ENCODE peak calls at places on chromosome 3, in six cellular contexts. One of them, this sample, is unnamed.

GRCh38 chr3:113495035-113495434 is 19.9 kb downstream of the SPICE1 start:
- DNase-seq in cardiac muscle cell: peak
- DNase-seq in fibroblast of lung: peak
- DNase-seq in lung: no peak
- DNase-seq in caudate nucleus: no peak
- DNase-seq in CD4-positive, CD25-positive, alpha-beta regulatory T cell: peak
- DNase-seq in this sample: no peak

GRCh38 chr3:62562017-62562416 is 188.7 kb upstream of the FEZF2 start:
- DNase-seq in fibroblast of lung: peak
- DNase-seq in CD4-positive, CD25-positive, alpha-beta regulatory T cell: no peak
- DNase-seq in cardiac muscle cell: no peak
- DNase-seq in lung: no peak
- DNase-seq in caudate nucleus: no peak
- DNase-seq in this sample: no peak

GRCh38 chr3:161549251-161549650 is 52.6 kb downstream of the OTOL1 start:
- DNase-seq in cardiac muscle cell: no peak
- DNase-seq in lung: no peak
- DNase-seq in CD4-positive, CD25-positive, alpha-beta regulatory T cell: no peak
- DNase-seq in caudate nucleus: no peak
- DNase-seq in fibroblast of lung: no peak
- DNase-seq in this sample: no peak

GRCh38 chr3:134463676-134464611 is 21.8 kb downstream of the ANAPC13 start:
- DNase-seq in cardiac muscle cell: no peak
- DNase-seq in lung: peak
- DNase-seq in fibroblast of lung: peak
- DNase-seq in CD4-positive, CD25-positive, alpha-beta regulatory T cell: no peak
- DNase-seq in caudate nucleus: peak
- DNase-seq in this sample: no peak

GRCh38 chr3:60294181-60294580 is 957.1 kb downstream of the FHIT start:
- DNase-seq in lung: no peak
- DNase-seq in fibroblast of lung: peak
- DNase-seq in CD4-positive, CD25-positive, alpha-beta regulatory T cell: no peak
- DNase-seq in cardiac muscle cell: no peak
- DNase-seq in caudate nucleus: no peak
- DNase-seq in this sample: no peak

GRCh38 chr3:42412526-42413155 is 2.2 kb upstream of the LYZL4 start:
- DNase-seq in fibroblast of lung: no peak
- DNase-seq in CD4-positive, CD25-positive, alpha-beta regulatory T cell: no peak
- DNase-seq in lung: no peak
- DNase-seq in cardiac muscle cell: no peak
- DNase-seq in caudate nucleus: no peak
- DNase-seq in this sample: no peak

GRCh38 chr3:28824316-28824715 is 456.6 kb upstream of the RBMS3 start:
- DNase-seq in cardiac muscle cell: no peak
- DNase-seq in fibroblast of lung: no peak
- DNase-seq in caudate nucleus: no peak
- DNase-seq in CD4-positive, CD25-positive, alpha-beta regulatory T cell: no peak
- DNase-seq in lung: no peak
- DNase-seq in this sample: no peak

GRCh38 chr3:171777608-171777995 is 32.7 kb downstream of the PLD1 start:
- DNase-seq in lung: no peak
- DNase-seq in CD4-positive, CD25-positive, alpha-beta regulatory T cell: no peak
- DNase-seq in cardiac muscle cell: no peak
- DNase-seq in fibroblast of lung: no peak
- DNase-seq in caudate nucleus: no peak
- DNase-seq in this sample: no peak

GRCh38 chr3:128448491-128448890 is 18.2 kb downstream of the DNAJB8 start:
- DNase-seq in fibroblast of lung: no peak
- DNase-seq in caudate nucleus: no peak
- DNase-seq in cardiac muscle cell: no peak
- DNase-seq in CD4-positive, CD25-positive, alpha-beta regulatory T cell: peak
- DNase-seq in lung: no peak
- DNase-seq in this sample: no peak

GRCh38 chr3:77606372-77606771 is 566.5 kb downstream of the ROBO2 start:
- DNase-seq in CD4-positive, CD25-positive, alpha-beta regulatory T cell: no peak
- DNase-seq in fibroblast of lung: no peak
- DNase-seq in caudate nucleus: no peak
- DNase-seq in lung: no peak
- DNase-seq in cardiac muscle cell: no peak
- DNase-seq in this sample: no peak

GRCh38 chr3:189838291-189838690 is 207.1 kb downstream of the TP63 start:
- DNase-seq in fibroblast of lung: no peak
- DNase-seq in lung: no peak
- DNase-seq in caudate nucleus: no peak
- DNase-seq in cardiac muscle cell: no peak
- DNase-seq in CD4-positive, CD25-positive, alpha-beta regulatory T cell: no peak
- DNase-seq in this sample: no peak

GRCh38 chr3:189845069-189845468 is 213.9 kb downstream of the TP63 start:
- DNase-seq in lung: no peak
- DNase-seq in cardiac muscle cell: no peak
- DNase-seq in fibroblast of lung: no peak
- DNase-seq in caudate nucleus: no peak
- DNase-seq in CD4-positive, CD25-positive, alpha-beta regulatory T cell: no peak
- DNase-seq in this sample: no peak

GRCh38 chr3:189842681-189843602 is 211.8 kb downstream of the TP63 start:
- DNase-seq in CD4-positive, CD25-positive, alpha-beta regulatory T cell: no peak
- DNase-seq in lung: no peak
- DNase-seq in caudate nucleus: no peak
- DNase-seq in fibroblast of lung: no peak
- DNase-seq in cardiac muscle cell: no peak
- DNase-seq in this sample: no peak

GRCh38 chr3:189839576-189839975 is 208.4 kb downstream of the TP63 start:
- DNase-seq in fibroblast of lung: peak
- DNase-seq in lung: no peak
- DNase-seq in caudate nucleus: no peak
- DNase-seq in CD4-positive, CD25-positive, alpha-beta regulatory T cell: no peak
- DNase-seq in cardiac muscle cell: no peak
- DNase-seq in this sample: no peak

GRCh38 chr3:189841474-189842205 is 210.5 kb downstream of the TP63 start:
- DNase-seq in caudate nucleus: no peak
- DNase-seq in cardiac muscle cell: no peak
- DNase-seq in fibroblast of lung: peak
- DNase-seq in CD4-positive, CD25-positive, alpha-beta regulatory T cell: no peak
- DNase-seq in lung: no peak
- DNase-seq in this sample: no peak
- H3K27ac ChIP-seq in caudate nucleus: no peak
- H3K27ac ChIP-seq in cardiac muscle cell: no peak
- H3K27ac ChIP-seq in fibroblast of lung: no peak
- H3K27ac ChIP-seq in CD4-positive, CD25-positive, alpha-beta regulatory T cell: no peak
- H3K27ac ChIP-seq in lung: no peak
- H3K27ac ChIP-seq in this sample: no peak

GRCh38 chr3:50672656-50673055 is 2.1 kb upstream of the DOCK3 start:
- DNase-seq in CD4-positive, CD25-positive, alpha-beta regulatory T cell: no peak
- DNase-seq in lung: no peak
- DNase-seq in fibroblast of lung: no peak
- DNase-seq in cardiac muscle cell: no peak
- DNase-seq in caudate nucleus: no peak
- DNase-seq in this sample: no peak
- H3K27ac ChIP-seq in CD4-positive, CD25-positive, alpha-beta regulatory T cell: no peak
- H3K27ac ChIP-seq in lung: no peak
- H3K27ac ChIP-seq in fibroblast of lung: no peak
- H3K27ac ChIP-seq in cardiac muscle cell: no peak
- H3K27ac ChIP-seq in caudate nucleus: no peak
- H3K27ac ChIP-seq in this sample: no peak

DNA sequence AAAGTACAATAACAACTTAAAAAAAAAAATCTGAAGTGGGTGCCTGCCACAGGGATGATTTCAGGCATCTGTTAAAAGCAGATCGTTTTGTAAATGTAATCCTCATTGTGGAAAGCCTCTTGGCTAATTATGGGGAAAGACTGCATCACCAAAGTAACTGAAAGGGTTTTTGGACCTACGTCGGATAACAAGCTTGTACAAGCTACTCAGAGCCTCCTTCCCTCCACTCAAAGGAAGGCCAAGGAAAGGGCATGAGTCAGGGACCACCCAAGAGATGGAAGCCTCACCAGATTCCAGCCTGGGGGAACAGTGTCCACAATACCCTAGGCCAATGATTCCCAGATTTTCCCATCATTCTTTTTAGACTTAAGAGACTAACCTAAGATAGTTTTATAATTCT is 84.3 kb downstream of the ATP1B3 start:
- DNase-seq in caudate nucleus: no peak
- DNase-seq in lung: no peak
- DNase-seq in cardiac muscle cell: no peak
- DNase-seq in CD4-positive, CD25-positive, alpha-beta regulatory T cell: no peak
- DNase-seq in fibroblast of lung: peak
- DNase-seq in this sample: no peak
- H3K27ac ChIP-seq in caudate nucleus: no peak
- H3K27ac ChIP-seq in lung: no peak
- H3K27ac ChIP-seq in cardiac muscle cell: no peak
- H3K27ac ChIP-seq in CD4-positive, CD25-positive, alpha-beta regulatory T cell: no peak
- H3K27ac ChIP-seq in fibroblast of lung: peak
- H3K27ac ChIP-seq in this sample: no peak

GRCh38 chr3:11195201-11195600 is 40.9 kb downstream of the HRH1 start:
- DNase-seq in fibroblast of lung: peak
- DNase-seq in cardiac muscle cell: no peak
- DNase-seq in lung: no peak
- DNase-seq in CD4-positive, CD25-positive, alpha-beta regulatory T cell: no peak
- DNase-seq in caudate nucleus: no peak
- DNase-seq in this sample: no peak

GRCh38 chr3:11198070-11198469 is 43.8 kb downstream of the HRH1 start:
- DNase-seq in CD4-positive, CD25-positive, alpha-beta regulatory T cell: no peak
- DNase-seq in cardiac muscle cell: no peak
- DNase-seq in lung: no peak
- DNase-seq in fibroblast of lung: no peak
- DNase-seq in caudate nucleus: no peak
- DNase-seq in this sample: no peak

GRCh38 chr3:11197471-11197870 is 43.2 kb downstream of the HRH1 start:
- DNase-seq in fibroblast of lung: peak
- DNase-seq in cardiac muscle cell: no peak
- DNase-seq in caudate nucleus: no peak
- DNase-seq in CD4-positive, CD25-positive, alpha-beta regulatory T cell: no peak
- DNase-seq in lung: no peak
- DNase-seq in this sample: no peak

GRCh38 chr3:11198495-11198894 is 44.2 kb downstream of the HRH1 start:
- DNase-seq in caudate nucleus: no peak
- DNase-seq in CD4-positive, CD25-positive, alpha-beta regulatory T cell: no peak
- DNase-seq in fibroblast of lung: no peak
- DNase-seq in lung: no peak
- DNase-seq in cardiac muscle cell: no peak
- DNase-seq in this sample: no peak

DNA sequence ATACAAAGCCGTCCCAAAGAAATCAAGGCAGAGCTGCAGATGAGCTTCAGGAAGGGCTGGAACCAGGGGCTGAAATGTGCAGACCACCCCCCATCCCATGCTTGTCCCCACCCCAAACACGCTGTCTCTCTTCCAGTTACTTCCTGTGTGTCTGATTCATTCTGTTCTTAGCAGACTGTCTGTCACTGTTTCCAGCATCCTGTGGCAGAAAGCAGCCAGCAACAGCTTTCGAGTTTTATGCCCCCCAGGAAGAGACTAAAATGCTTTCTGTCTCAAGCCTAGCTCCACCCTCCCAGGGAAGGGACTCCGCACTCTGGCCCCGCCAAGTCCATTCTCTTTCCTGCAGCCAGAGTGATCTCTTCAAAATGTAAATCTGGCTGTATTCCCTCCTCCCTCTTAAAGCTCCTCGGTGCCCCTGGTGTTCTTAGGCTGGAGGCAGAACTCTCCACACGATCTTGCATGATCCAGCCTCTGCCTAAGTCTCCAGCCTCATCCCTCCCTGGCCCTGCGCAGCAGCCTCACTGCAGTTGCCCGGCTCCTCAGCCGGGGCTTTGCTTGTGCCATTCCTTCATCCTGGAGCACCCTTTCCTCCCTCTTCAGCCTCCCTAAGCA is 41.5 kb downstream of the HRH1 start:
- DNase-seq in lung: no peak
- DNase-seq in fibroblast of lung: peak
- DNase-seq in CD4-positive, CD25-positive, alpha-beta regulatory T cell: no peak
- DNase-seq in cardiac muscle cell: no peak
- DNase-seq in caudate nucleus: no peak
- DNase-seq in this sample: no peak
- H3K27ac ChIP-seq in lung: no peak
- H3K27ac ChIP-seq in fibroblast of lung: peak
- H3K27ac ChIP-seq in CD4-positive, CD25-positive, alpha-beta regulatory T cell: no peak
- H3K27ac ChIP-seq in cardiac muscle cell: no peak
- H3K27ac ChIP-seq in caudate nucleus: no peak
- H3K27ac ChIP-seq in this sample: peak

This sample was measured in dorsolateral prefrontal cortex.